ENCODE peak calls at places on chromosome 11, in eight cellular contexts. G is GM12892; V is HFFc6; R is HS-5; F is AG04450; I is posterior vena cava; B is stimulated activated CD4-positive, alpha-beta T cell treated with anti-CD3 and anti-CD28 coated beads, Interleukin-4, amount 100 ng/mL, for 48 hours; E is GM23248. Q is an unnamed sample.
A peak's percentile ranks its signal among the peaks of the same experiment; 100 is the strongest.

GRCh38 chr11:128776434-128777284 is 82.8 kb downstream of the FLI1 start:
- DNase-seq in G (peak; percentile 44), I (peak; percentile 86), E (peak; percentile 33), B (no peak), V (no peak), R (no peak), F (no peak), Q (no peak)

GRCh38 chr11:86990079-86990478 is 34.9 kb upstream of the FZD4 start:
- DNase-seq in E (peak; percentile 18), G (no peak), F (no peak), I (no peak), R (no peak), V (no peak), B (no peak), Q (no peak)

GRCh38 chr11:18769802-18770456 is 21.7 kb downstream of the PTPN5 start:
- DNase-seq in V (no peak), E (no peak), B (no peak), F (no peak), G (peak; percentile 49), I (no peak), R (no peak), Q (no peak)

GRCh38 chr11:10524471-10524870 is 16.5 kb downstream of the RNF141 start:
- DNase-seq in F (no peak), I (no peak), B (no peak), E (no peak), R (no peak), V (no peak), G (no peak), Q (no peak)

GRCh38 chr11:15293975-15294374 is 179.3 kb downstream of the INSC start:
- DNase-seq in I (no peak), E (no peak), V (no peak), F (no peak), G (no peak), R (no peak), B (no peak), Q (no peak)

GRCh38 chr11:32852142-32852541 is 22.4 kb downstream of the PRRG4 start:
- DNase-seq in B (no peak), V (peak; percentile 40), I (no peak), R (peak; percentile 10), E (peak; percentile 75), F (no peak), G (no peak), Q (no peak)

GRCh38 chr11:133840479-133840941 is 4.8 kb downstream of the SPATA19 start:
- DNase-seq in F (no peak), V (no peak), E (no peak), I (no peak), G (no peak), B (no peak), R (no peak), Q (no peak)

GRCh38 chr11:79081441-79082124 is 359.2 kb downstream of the TENM4 start:
- DNase-seq in E (peak; percentile 8), B (no peak), V (peak; percentile 8), G (no peak), F (no peak), I (no peak), R (no peak), Q (no peak)

GRCh38 chr11:72984448-72985077 is 157.6 kb downstream of the FCHSD2 start:
- DNase-seq in I (no peak), V (no peak), B (no peak), F (no peak), G (no peak), R (no peak), E (no peak), Q (no peak)

GRCh38 chr11:34174411-34175041 is 69.1 kb downstream of the NAT10 start:
- DNase-seq in E (peak; percentile 91), I (peak; percentile 95), V (peak; percentile 46), G (peak; percentile 92), B (peak; percentile 78), R (no peak), F (no peak), Q (peak; percentile 56)

GRCh38 chr11:84476581-84476980 is 1150.6 kb downstream of the DLG2 start:
- DNase-seq in R (no peak), I (no peak), B (no peak), F (no peak), V (no peak), G (no peak), E (peak; percentile 2), Q (no peak)

GRCh38 chr11:118892515-118892914 is 8.8 kb downstream of the CXCR5 start:
- DNase-seq in G (no peak), F (no peak), I (no peak), V (no peak), R (no peak), B (no peak), E (peak; percentile 0), Q (peak; percentile 90)

GRCh38 chr11:119729581-119730346 is 764 bp upstream of the NECTIN1 start:
- DNase-seq in B (no peak), E (peak; percentile 72), G (no peak), V (peak; percentile 34), I (peak; percentile 89), F (peak; percentile 18), R (no peak), Q (no peak)

GRCh38 chr11:108802492-108802891 is 137.6 kb downstream of the DDX10 start:
- DNase-seq in R (no peak), V (no peak), I (no peak), G (no peak), F (no peak), B (no peak), E (no peak), Q (no peak)

GRCh38 chr11:73189315-73189714 is 28.8 kb upstream of the P2RY2 start:
- DNase-seq in G (no peak), I (no peak), V (no peak), B (no peak), R (no peak), F (no peak), E (no peak), Q (no peak)

GRCh38 chr11:82845336-82846036 is 54.7 kb downstream of the PRCP start:
- DNase-seq in B (no peak), I (no peak), G (no peak), E (no peak), V (no peak), R (no peak), F (no peak), Q (no peak)

GRCh38 chr11:8732276-8732675 is 49.7 kb downstream of the RPL27A start:
- DNase-seq in V (no peak), B (no peak), R (no peak), G (no peak), I (peak; percentile 61), E (peak; percentile 15), F (no peak), Q (no peak)

GRCh38 chr11:132115454-132115853 is 745.0 kb downstream of the NTM start:
- DNase-seq in I (no peak), F (no peak), G (no peak), B (no peak), V (peak; percentile 31), E (peak; percentile 65), R (no peak), Q (no peak)

GRCh38 chr11:9688716-9689511 is 25.0 kb downstream of the SWAP70 start:
- DNase-seq in R (peak; percentile 63), B (no peak), F (peak; percentile 39), G (no peak), E (peak; percentile 88), V (peak; percentile 76), I (no peak), Q (no peak)

GRCh38 chr11:287821-288327 is 1.1 kb upstream of the PGGHG start:
- DNase-seq in B (no peak), R (no peak), E (no peak), G (peak; percentile 17), I (peak; percentile 84), F (no peak), V (no peak), Q (no peak)

GRCh38 chr11:71101046-71101445 is 151.3 kb downstream of the SHANK2 start:
- DNase-seq in F (no peak), E (no peak), B (no peak), R (no peak), I (peak; percentile 35), G (no peak), V (no peak), Q (no peak)

GRCh38 chr11:27916541-27917100 is 191.3 kb downstream of the KIF18A start:
- DNase-seq in G (peak; percentile 14), I (no peak), B (no peak), R (no peak), V (no peak), F (no peak), E (no peak), Q (no peak)

GRCh38 chr11:114195981-114196731 is 100.0 kb upstream of the NNMT start:
- DNase-seq in F (no peak), V (no peak), E (peak; percentile 13), R (no peak), G (no peak), B (no peak), I (no peak), Q (no peak)

GRCh38 chr11:28924007-28924406 is 815.8 kb downstream of the METTL15 start:
- DNase-seq in B (no peak), E (peak; percentile 21), V (no peak), F (no peak), G (no peak), R (no peak), I (no peak), Q (no peak)

GRCh38 chr11:65859812-65860277 is 388 bp upstream of the MUS81 start:
- DNase-seq in E (peak; percentile 57), F (no peak), B (peak; percentile 41), G (no peak), I (no peak), V (no peak), R (no peak), Q (peak; percentile 62)

GRCh38 chr11:73192272-73192671 is 25.8 kb upstream of the P2RY2 start:
- DNase-seq in B (no peak), G (no peak), R (no peak), F (no peak), V (no peak), E (no peak), I (no peak), Q (no peak)

GRCh38 chr11:114169321-114169749 is 109.8 kb downstream of the ZBTB16 start:
- DNase-seq in B (no peak), F (no peak), I (peak; percentile 86), R (no peak), E (peak; percentile 94), V (peak; percentile 60), G (no peak), Q (no peak)

GRCh38 chr11:46305295-46305694 is 27.8 kb downstream of the CREB3L1 start:
- DNase-seq in F (no peak), B (no peak), R (no peak), I (no peak), E (peak; percentile 61), G (no peak), V (peak; percentile 35), Q (no peak)

GRCh38 chr11:80455818-80456217 is 1015.0 kb upstream of the TENM4 start:
- DNase-seq in I (no peak), E (no peak), B (no peak), F (no peak), R (no peak), V (no peak), G (no peak), Q (no peak)

GRCh38 chr11:110131386-110132123 is 38.4 kb downstream of the ZC3H12C start:
- DNase-seq in E (no peak), V (no peak), R (no peak), B (no peak), F (no peak), G (no peak), I (no peak), Q (peak; percentile 41)

GRCh38 chr11:86575208-86575855 is 97.1 kb downstream of the ME3 start:
- DNase-seq in E (no peak), F (no peak), I (no peak), R (no peak), V (no peak), G (no peak), B (no peak), Q (no peak)